ENCODE peak calls at places on chromosomes 16 and 17, in six cellular contexts. F is ovary, K is lung, G is heart left ventricle, O is thoracic aorta, W is psoas muscle. R is an unnamed sample.

GRCh38 chr17:75603123-75603522 is 15.5 kb downstream of the MYO15B start:
- DNase-seq in K (no peak), O (no peak), F (no peak), W (no peak), G (no peak), R (no peak)

GRCh38 chr16:2032285-2033056 is 5.8 kb downstream of the NHERF2 start:
- DNase-seq in F (no peak), G (no peak), K (no peak), W (no peak), O (no peak), R (no peak)

GRCh38 chr17:81254955-81255717 is 16.0 kb downstream of the NDUFAF8 start:
- DNase-seq in K (peak), F (peak), W (peak), G (peak), O (no peak), R (no peak)

GRCh38 chr17:75652934-75653549 is 13.9 kb downstream of the RECQL5 start:
- DNase-seq in W (no peak), K (no peak), G (no peak), F (no peak), O (no peak), R (no peak)

GRCh38 chr17:333626-334396 is 18.8 kb downstream of the RPH3AL start:
- DNase-seq in W (peak), K (peak), F (peak), O (no peak), G (peak), R (no peak)

GRCh38 chr17:50963139-50963538 is 97.0 kb upstream of the TOB1 start:
- DNase-seq in F (no peak), K (no peak), W (no peak), O (no peak), G (no peak), R (no peak)

GRCh38 chr16:80174416-80174815 is 366.4 kb upstream of the DYNLRB2 start:
- DNase-seq in K (no peak), W (no peak), G (no peak), O (no peak), F (no peak), R (no peak)

GRCh38 chr17:27236710-27237315 is 57.1 kb upstream of the WSB1 start:
- DNase-seq in G (peak), W (peak), F (peak), O (no peak), K (peak), R (no peak)

GRCh38 chr17:51152766-51153209 is 571 bp upstream of the NME1 start:
- DNase-seq in K (no peak), G (no peak), W (no peak), O (no peak), F (no peak), R (no peak)

GRCh38 chr16:1345651-1346421 is 5.8 kb downstream of the TSR3 start:
- DNase-seq in F (no peak), W (no peak), K (no peak), G (no peak), O (no peak), R (no peak)

GRCh38 chr17:39950871-39951348 is 11.9 kb upstream of the GSDMA start:
- DNase-seq in O (no peak), G (peak), F (peak), K (no peak), W (no peak), R (no peak)

GRCh38 chr16:68642436-68643064 is 2.6 kb upstream of the CDH3 start:
- DNase-seq in G (no peak), F (peak), O (no peak), W (no peak), K (peak), R (no peak)

GRCh38 chr16:57082664-57083063 is 9.7 kb upstream of the CPNE2 start:
- DNase-seq in F (no peak), O (no peak), W (no peak), K (no peak), G (no peak), R (no peak)

GRCh38 chr17:80706454-80706853 is 161.8 kb downstream of the RPTOR start:
- DNase-seq in G (no peak), O (no peak), F (no peak), W (no peak), K (no peak), R (no peak)

GRCh38 chr17:82957961-82958491 is 118.2 kb upstream of the ZNF750 start:
- DNase-seq in W (peak), G (peak), F (no peak), K (no peak), O (no peak), R (no peak)

GRCh38 chr17:74678541-74678940 is 34.2 kb downstream of the CD300LF start:
- DNase-seq in W (no peak), F (no peak), G (no peak), O (no peak), K (no peak), R (no peak)

GRCh38 chr16:57781741-57782606 is 20.3 kb downstream of the KIFC3 start:
- DNase-seq in W (peak), K (no peak), F (no peak), O (no peak), G (no peak), R (no peak)

GRCh38 chr16:10921536-10922327 is 20.5 kb downstream of the DEXI start:
- DNase-seq in K (no peak), O (peak), G (peak), W (no peak), F (no peak), R (no peak)

GRCh38 chr17:61536417-61536955 is 54.5 kb downstream of the NACA2 start:
- DNase-seq in K (no peak), F (no peak), W (no peak), O (no peak), G (no peak), R (no peak)

GRCh38 chr17:47847341-47848197 is 3.4 kb downstream of the SP6 start:
- DNase-seq in K (no peak), W (no peak), F (no peak), G (no peak), O (no peak), R (no peak)

GRCh38 chr16:78294538-78295225 is 195.2 kb downstream of the WWOX start:
- DNase-seq in G (no peak), W (no peak), K (no peak), O (no peak), F (no peak), R (no peak)

GRCh38 chr17:74852237-74853047 is 7.2 kb downstream of the GRIN2C start:
- DNase-seq in O (no peak), G (no peak), F (no peak), K (no peak), W (no peak), R (no peak)

GRCh38 chr16:10787304-10787703 is 31.3 kb downstream of the TVP23A start:
- DNase-seq in K (no peak), F (no peak), G (no peak), O (no peak), W (no peak), R (no peak)

GRCh38 chr17:58541249-58541648 is 26.8 kb upstream of the MTMR4 start:
- DNase-seq in O (no peak), F (no peak), G (no peak), K (no peak), W (no peak), R (no peak)

GRCh38 chr17:56478836-56479447 is 114.6 kb upstream of the NOG start:
- DNase-seq in F (no peak), K (no peak), W (no peak), O (no peak), G (no peak), R (no peak)

GRCh38 chr16:19754644-19755036 is 36.6 kb downstream of the IQCK start:
- DNase-seq in O (no peak), G (no peak), K (no peak), W (no peak), F (no peak), R (no peak)

GRCh38 chr17:63446981-63447687 is 1.0 kb upstream of the CYB561 start:
- DNase-seq in F (no peak), K (no peak), W (no peak), O (no peak), G (peak), R (no peak)

GRCh38 chr17:49676276-49676868 is 1.5 kb downstream of the SPOP start:
- DNase-seq in W (no peak), K (no peak), O (no peak), G (no peak), F (no peak), R (no peak)

GRCh38 chr17:57619061-57619937 is 125.8 kb downstream of the CCDC182 start:
- DNase-seq in G (peak), F (no peak), O (no peak), W (no peak), K (no peak), R (no peak)

GRCh38 chr17:63041722-63042121 is 75.7 kb downstream of the TANC2 start:
- DNase-seq in W (no peak), F (no peak), O (no peak), G (no peak), K (no peak), R (no peak)

GRCh38 chr17:37092701-37093100 is 143.9 kb downstream of the AATF start:
- DNase-seq in W (no peak), F (no peak), K (no peak), G (no peak), O (no peak), R (no peak)

GRCh38 chr16:63617047-63617989 is 1504.5 kb downstream of the CDH11 start:
- DNase-seq in G (peak), O (no peak), F (peak), W (no peak), K (no peak), R (no peak)

GRCh38 chr16:4602330-4602729 is 12.4 kb downstream of the UBALD1 start:
- DNase-seq in W (no peak), O (no peak), K (no peak), G (no peak), F (no peak), R (no peak)

GRCh38 chr16:77674888-77675287 is 47.4 kb upstream of the NUDT7 start:
- DNase-seq in O (no peak), F (no peak), K (no peak), G (no peak), W (no peak), R (no peak)

GRCh38 chr16:58057784-58058183 is 32.2 kb downstream of the MMP15 start:
- DNase-seq in W (no peak), G (no peak), F (no peak), O (no peak), K (no peak), R (no peak)

DNA sequence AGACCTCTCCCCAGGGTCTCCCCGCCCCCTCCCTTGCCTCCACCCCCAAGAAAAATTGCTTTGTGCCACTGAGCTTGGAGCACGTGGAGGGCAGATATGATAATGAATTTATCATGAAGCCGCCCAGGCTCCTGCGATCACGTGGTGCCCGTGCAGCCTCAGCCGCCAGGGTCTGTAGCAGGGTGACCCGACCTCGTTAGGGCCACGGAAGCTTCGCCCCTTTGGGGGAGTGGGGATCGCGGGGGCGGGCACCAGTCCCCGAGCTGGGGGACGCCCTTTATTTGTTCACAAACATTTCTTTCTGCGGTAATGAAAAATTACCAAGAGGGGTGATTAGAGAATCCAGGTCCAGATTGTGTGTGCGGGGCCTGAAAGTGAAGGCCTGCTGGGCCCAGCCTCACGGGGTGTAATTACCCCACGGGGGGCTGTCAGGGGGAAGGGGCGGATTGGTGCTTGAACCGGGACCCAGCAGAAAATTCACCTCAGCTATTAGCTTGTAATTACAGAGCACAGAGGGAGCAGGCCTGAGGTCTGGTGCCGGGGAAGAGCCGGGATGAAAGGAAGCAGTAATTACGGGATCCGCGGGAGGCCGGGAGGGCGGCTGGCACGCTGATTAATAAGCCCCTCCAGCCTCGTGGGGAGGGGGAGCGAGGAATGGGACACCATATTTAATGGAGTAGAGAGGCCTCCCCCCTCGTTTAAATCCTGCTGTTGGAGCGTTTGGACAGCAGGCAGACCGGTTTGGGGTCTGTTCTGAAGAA is 13.2 kb downstream of the GSE1 start:
- DNase-seq in W (no peak), F (no peak), K (no peak), G (peak), O (no peak), R (no peak)
- H3K27ac ChIP-seq in W (peak), F (no peak), K (no peak), G (peak), O (no peak), R (no peak)

DNA sequence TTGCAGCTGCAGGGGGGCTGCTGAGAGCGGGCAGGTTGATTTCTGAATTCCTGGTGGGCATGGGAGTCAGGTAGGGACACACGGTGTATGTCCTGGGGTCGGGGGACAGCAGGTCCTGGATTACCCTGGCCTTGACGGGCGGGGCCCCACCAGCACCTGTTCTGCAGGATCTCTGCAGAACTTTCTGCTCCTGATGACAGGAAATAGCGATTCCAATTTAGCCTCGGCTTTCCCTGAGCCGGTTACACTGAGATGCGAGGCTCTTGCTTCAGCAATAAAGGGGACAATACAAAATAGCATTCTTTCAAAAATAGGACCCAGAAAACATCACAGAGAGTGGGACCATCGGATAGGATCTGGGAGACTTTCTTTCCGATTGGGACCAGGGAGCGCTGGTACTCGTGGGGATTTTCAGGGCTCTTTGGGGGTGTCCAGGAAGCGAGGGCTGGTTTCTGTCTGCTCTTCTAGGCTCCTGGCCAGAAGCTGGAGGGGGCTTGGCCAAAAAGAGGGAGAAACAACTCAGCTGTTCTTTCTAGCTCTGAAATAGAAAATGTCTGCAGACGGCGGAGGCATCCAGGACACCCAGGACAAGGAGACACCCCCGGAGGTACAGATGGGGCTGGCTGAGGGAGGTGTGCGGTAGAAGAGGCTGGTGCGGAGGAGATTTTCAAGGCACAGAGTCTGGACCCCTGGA is 642 bp downstream of the ZNF205 start:
- DNase-seq in O (no peak), F (peak), G (no peak), W (no peak), K (no peak), R (no peak)
- H3K27ac ChIP-seq in O (no peak), F (peak), G (peak), W (peak), K (peak), R (peak)

GRCh38 chr17:73643846-73644144 is 450 bp downstream of the SDK2 start:
- DNase-seq in G (no peak), F (no peak), K (no peak), W (no peak), O (no peak), R (no peak)

GRCh38 chr17:73642659-73643011 is 1.6 kb downstream of the SDK2 start:
- DNase-seq in F (no peak), W (no peak), O (no peak), K (no peak), G (no peak), R (no peak)

GRCh38 chr17:73645050-73645871 is 1.0 kb upstream of the SDK2 start:
- DNase-seq in O (no peak), K (no peak), G (peak), W (peak), F (peak), R (no peak)

GRCh38 chr17:73643012-73643845 is 1.0 kb downstream of the SDK2 start:
- DNase-seq in K (no peak), W (no peak), G (peak), O (no peak), F (peak), R (no peak)

GRCh38 chr17:73644145-73645049 is at the start of gene SDK2:
- DNase-seq in O (no peak), F (peak), W (no peak), G (no peak), K (no peak), R (no peak)
- H3K27ac ChIP-seq in O (peak), F (no peak), W (no peak), G (no peak), K (no peak), R (peak)

DNA sequence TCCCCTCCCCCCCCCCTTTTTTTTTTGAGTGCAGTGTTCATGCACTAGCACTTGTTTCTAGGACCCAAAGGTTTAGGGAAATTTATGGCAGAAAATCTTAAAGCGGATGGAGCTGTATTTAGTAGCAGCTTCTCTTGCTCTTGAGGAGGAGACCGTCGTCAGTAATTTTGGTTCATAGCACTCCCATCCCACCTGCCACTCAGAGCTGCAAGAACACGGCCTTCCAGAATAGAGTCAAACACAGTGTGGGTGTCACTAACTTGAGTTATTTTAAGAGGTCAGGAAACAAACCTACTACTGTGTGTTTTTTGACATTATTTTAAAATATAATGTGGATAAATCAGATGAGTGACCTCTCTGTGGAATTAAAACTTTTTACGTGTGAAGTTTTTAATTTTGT is 37.3 kb downstream of the SEC14L1 start:
- DNase-seq in W (no peak), F (no peak), G (no peak), O (no peak), K (no peak), R (no peak)
- H3K27ac ChIP-seq in W (no peak), F (no peak), G (no peak), O (no peak), K (no peak), R (no peak)

GRCh38 chr17:18028684-18029540 is 10.1 kb downstream of the ATPAF2 start:
- DNase-seq in K (no peak), F (no peak), W (no peak), G (no peak), O (no peak), R (no peak)

GRCh38 chr17:18028114-18028513 is 10.9 kb downstream of the ATPAF2 start:
- DNase-seq in O (no peak), G (no peak), W (no peak), F (no peak), K (no peak), R (no peak)

GRCh38 chr17:18025596-18026407 is 13.2 kb downstream of the ATPAF2 start:
- DNase-seq in G (no peak), W (no peak), K (no peak), O (no peak), F (no peak), R (no peak)

GRCh38 chr17:18027280-18027679 is 11.7 kb downstream of the ATPAF2 start:
- DNase-seq in O (no peak), F (no peak), G (peak), W (peak), K (no peak), R (no peak)

GRCh38 chr17:18026408-18026776 is 12.6 kb downstream of the ATPAF2 start:
- DNase-seq in G (peak), W (peak), K (no peak), O (no peak), F (no peak), R (no peak)
- H3K27ac ChIP-seq in G (peak), W (peak), K (no peak), O (no peak), F (no peak), R (no peak)

DNA sequence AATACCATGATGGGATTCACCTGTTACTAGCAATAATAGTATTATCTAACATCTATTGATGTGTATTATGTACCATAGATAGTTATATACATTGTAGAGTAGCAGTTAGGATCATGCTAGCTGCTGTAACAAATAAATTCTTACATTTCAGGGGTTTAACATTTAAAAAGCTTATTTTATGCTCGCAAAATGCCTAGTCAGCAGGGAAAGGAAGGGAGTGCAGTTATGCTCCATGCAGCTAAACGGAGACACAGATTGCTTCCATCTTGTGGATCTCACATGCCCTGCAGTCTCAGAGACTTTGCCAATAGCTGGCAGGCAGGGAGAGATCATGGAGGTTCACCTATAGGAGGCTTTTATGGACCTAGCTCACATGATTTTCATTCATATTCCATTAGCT is 364.1 kb downstream of the TOX3 start:
- DNase-seq in K (no peak), F (no peak), O (no peak), G (no peak), W (no peak), R (no peak)
- H3K27ac ChIP-seq in K (no peak), F (no peak), O (no peak), G (no peak), W (no peak), R (no peak)

GRCh38 chr16:20918486-20919239 is 18.1 kb downstream of the LYRM1 start:
- DNase-seq in G (peak), W (peak), F (no peak), K (peak), O (no peak), R (no peak)
- H3K27ac ChIP-seq in G (peak), W (no peak), F (no peak), K (no peak), O (no peak), R (no peak)

R was measured in esophagus squamous epithelium.